ENCODE peak calls at places on chromosomes 13 and 19, in eight cellular contexts. F, X, T, O, H, B, P and D are unnamed samples.

GRCh38 chr13:70183041-70183440 is 74.8 kb upstream of the KLHL1 start:
- DNase-seq in F (peak; percentile 60), P (no peak), O (no peak), X (peak; percentile 60), B (no peak), H (no peak), T (no peak), D (no peak)

GRCh38 chr13:97879646-97880297 is 73.7 kb upstream of the IPO5 start:
- DNase-seq in B (no peak), O (no peak), H (no peak), P (no peak), T (no peak), F (peak; percentile 92), X (peak; percentile 87), D (no peak)

GRCh38 chr13:71979616-71980015 is 112.6 kb upstream of the DACH1 start:
- DNase-seq in T (no peak), P (no peak), F (peak; percentile 1), H (no peak), B (no peak), X (peak; percentile 67), O (no peak), D (no peak)

GRCh38 chr13:99827011-99827410 is 144.6 kb downstream of the ZIC5 start:
- DNase-seq in F (peak; percentile 6), P (no peak), T (no peak), B (no peak), X (no peak), H (no peak), O (no peak), D (no peak)

GRCh38 chr19:46080561-46080960 is 39.8 kb upstream of the IGFL4 start:
- DNase-seq in T (no peak), F (peak; percentile 100), B (no peak), P (no peak), H (no peak), X (no peak), O (no peak), D (no peak)

GRCh38 chr13:32911506-32911905 is 104.7 kb upstream of the KL start:
- DNase-seq in F (no peak), B (no peak), X (peak; percentile 76), T (no peak), P (no peak), O (no peak), H (no peak), D (no peak)

GRCh38 chr13:98910501-98910951 is 67.3 kb downstream of the DOCK9 start:
- DNase-seq in P (no peak), X (peak; percentile 67), O (no peak), B (no peak), T (no peak), F (peak; percentile 71), H (no peak), D (no peak)

GRCh38 chr13:45615501-45616101 is at the start of gene ERICH6B:
- DNase-seq in H (peak; percentile 20), B (no peak), X (peak; percentile 83), P (no peak), T (no peak), O (no peak), F (peak; percentile 36), D (no peak)

GRCh38 chr13:102781591-102781990 is 8.0 kb upstream of the TEX30 start:
- DNase-seq in P (no peak), X (no peak), O (no peak), H (no peak), B (no peak), F (no peak), T (no peak), D (no peak)

GRCh38 chr13:41496420-41497234 is 39.3 kb downstream of the RGCC start:
- DNase-seq in T (no peak), X (peak; percentile 51), B (no peak), P (no peak), O (no peak), F (peak; percentile 79), H (no peak), D (no peak)

GRCh38 chr19:34364462-34364829 is 550 bp upstream of the GPI start:
- DNase-seq in H (no peak), O (no peak), T (no peak), B (no peak), F (no peak), P (no peak), X (no peak), D (no peak)

GRCh38 chr19:38663156-38663651 is 15.8 kb downstream of the ACTN4 start:
- DNase-seq in P (no peak), T (no peak), F (no peak), B (no peak), X (no peak), H (no peak), O (no peak), D (no peak)

GRCh38 chr13:95805921-95806320 is 129.0 kb downstream of the DNAJC3 start:
- DNase-seq in P (no peak), O (no peak), H (no peak), X (no peak), B (no peak), F (no peak), T (no peak), D (no peak)

GRCh38 chr13:95207769-95208366 is 93.4 kb downstream of the ABCC4 start:
- DNase-seq in H (no peak), T (no peak), O (no peak), P (no peak), B (no peak), F (no peak), X (no peak), D (no peak)

GRCh38 chr13:46648166-46648607 is 95.2 kb downstream of the LRCH1 start:
- DNase-seq in X (peak; percentile 56), F (no peak), B (no peak), T (no peak), P (no peak), O (no peak), H (no peak), D (no peak)

DNA sequence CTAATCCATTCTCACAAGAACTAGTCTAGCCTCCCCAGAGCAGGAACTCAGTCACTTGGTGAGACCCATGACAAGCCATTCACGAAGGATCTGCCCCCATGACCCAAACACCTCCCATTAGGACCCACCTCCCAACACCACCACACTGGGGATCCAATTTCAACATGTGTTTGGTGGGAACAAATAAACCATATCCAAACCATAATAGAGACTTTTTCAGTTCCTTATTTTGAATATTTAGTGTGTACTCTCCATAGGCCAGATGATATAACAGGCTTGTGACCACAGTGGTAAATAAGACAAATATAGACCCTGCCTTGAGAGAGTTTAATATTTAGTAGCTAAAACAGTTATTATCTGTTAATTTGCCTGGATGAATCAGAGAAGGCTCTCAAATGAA is 227.5 kb upstream of the SERP2 start:
- DNase-seq in B (no peak), F (no peak), H (no peak), T (no peak), X (no peak), O (no peak), P (no peak), D (no peak)
- H3K4me1 ChIP-seq in B (peaks cover 5% of the 10 kb centered on the region), F (peaks cover 6% of the 10 kb centered on the region), H (peaks cover 17% of the 10 kb centered on the region), T (peaks cover 4% of the 10 kb centered on the region), X (peaks cover 2% of the 10 kb centered on the region), O (no peaks in the 10 kb centered on the region), P (peaks cover 3% of the 10 kb centered on the region), D (peaks cover 37% of the 10 kb centered on the region)

GRCh38 chr13:27728271-27728670 is 64.0 kb upstream of the GSX1 start:
- DNase-seq in X (peak; percentile 60), P (no peak), H (no peak), T (no peak), B (no peak), F (no peak), O (no peak), D (no peak)
- H3K27ac ChIP-seq in X (no peak overlapping the region), P (no peak overlapping the region), H (no peak overlapping the region), T (no peak overlapping the region), B (no peak overlapping the region), F (no peak overlapping the region), O (no peak overlapping the region), D (no peak overlapping the region)

DNA sequence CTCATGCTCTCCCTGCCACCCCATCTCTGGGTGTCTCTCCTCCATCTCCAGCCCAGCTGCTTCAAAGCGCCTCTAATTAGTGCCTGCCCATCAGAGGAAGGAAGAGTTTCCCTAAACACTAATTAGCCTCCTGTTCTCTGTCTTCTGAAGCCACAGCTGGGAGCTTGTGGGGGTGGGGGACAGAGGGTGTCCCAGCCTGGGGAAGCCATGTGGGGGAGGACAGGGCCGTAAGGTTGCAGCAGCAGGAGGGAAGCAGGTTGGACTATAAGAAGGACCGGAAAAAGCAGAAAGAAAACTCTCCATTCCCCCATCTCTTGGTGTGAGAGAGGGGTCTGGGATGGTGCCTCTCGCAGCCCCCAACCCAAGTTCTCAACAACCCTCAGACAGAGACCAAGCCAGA is 26.2 kb downstream of the SLC8A2 start:
- DNase-seq in O (no peak), H (no peak), F (no peak), P (no peak), T (no peak), B (no peak), X (no peak), D (no peak)
- H3K27me3 ChIP-seq in O (peaks cover 100% of the 10 kb centered on the region), H (peaks cover 94% of the 10 kb centered on the region), F (peaks cover 67% of the 10 kb centered on the region), P (peaks cover 84% of the 10 kb centered on the region), T (peaks cover 31% of the 10 kb centered on the region), B (peaks cover 85% of the 10 kb centered on the region), X (peaks cover 9% of the 10 kb centered on the region), D (peaks cover 87% of the 10 kb centered on the region)

DNA sequence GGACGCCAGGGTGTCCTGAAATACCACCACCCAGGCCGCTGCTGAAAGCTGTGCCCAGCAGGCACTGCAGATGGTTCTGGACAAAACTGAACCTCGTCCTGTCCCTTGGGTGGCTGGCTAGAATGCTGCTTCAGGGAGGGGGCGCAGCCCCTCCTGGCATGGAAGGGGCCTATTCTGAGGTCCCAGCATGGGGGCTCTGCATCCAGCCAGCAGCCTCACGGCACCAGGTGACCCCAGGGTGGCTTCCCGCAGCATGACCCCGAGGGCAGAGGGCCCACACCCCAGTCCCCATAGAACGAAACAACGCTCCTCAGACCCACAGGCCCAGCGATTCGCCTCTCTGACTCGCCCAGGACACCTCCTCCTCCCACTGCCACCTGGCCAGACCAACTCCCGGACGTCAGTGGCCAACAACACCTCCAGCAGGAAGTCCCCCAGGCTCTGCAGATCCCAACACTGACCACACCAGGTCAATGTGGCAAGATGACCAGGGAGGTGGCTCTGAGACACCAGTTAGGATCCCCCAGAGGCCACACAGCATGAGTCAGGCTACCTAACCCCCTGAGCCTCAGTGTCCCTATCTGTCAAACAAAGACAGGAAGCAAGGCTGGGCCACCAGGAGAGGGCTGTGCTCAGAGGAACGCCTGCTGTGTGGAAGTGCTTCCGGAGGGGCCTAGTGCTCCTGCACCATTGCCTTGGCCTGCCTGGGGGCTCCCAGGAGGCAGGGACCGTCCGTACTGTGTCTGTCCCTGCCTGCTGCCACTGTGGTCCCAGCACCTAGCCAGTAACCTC is 6.1 kb downstream of the MKNK2 start:
- DNase-seq in H (no peak), B (no peak), F (no peak), P (no peak), T (no peak), O (no peak), X (no peak), D (peak; percentile 6)
- H3K4me1 ChIP-seq in H (peaks cover 98% of the 10 kb centered on the region), B (peaks cover 88% of the 10 kb centered on the region), F (peaks cover 29% of the 10 kb centered on the region), P (peaks cover 96% of the 10 kb centered on the region), T (peaks cover 82% of the 10 kb centered on the region), O (no peaks in the 10 kb centered on the region), X (peaks cover 4% of the 10 kb centered on the region), D (peaks cover 81% of the 10 kb centered on the region)